ENCODE peak calls at places on chromosomes 3 and 15, in five cellular contexts. One of them, this sample, is unnamed.

GRCh38 chr3:109559389-109559788 is 222.0 kb upstream of the DPPA4 start:
- DNase-seq in fibroblast of gingiva: no peak
- DNase-seq in Kasumi-1: no peak
- DNase-seq in tibial artery: no peak
- DNase-seq in stimulated activated CD8-positive, alpha-beta memory T cell treated with anti-CD3 and anti-CD28 coated beads, Interleukin-2, amount 100 ng/mL, for 48 hours: no peak
- DNase-seq in this sample: no peak

GRCh38 chr3:101252307-101252706 is 68.1 kb downstream of the IMPG2 start:
- DNase-seq in stimulated activated CD8-positive, alpha-beta memory T cell treated with anti-CD3 and anti-CD28 coated beads, Interleukin-2, amount 100 ng/mL, for 48 hours: no peak
- DNase-seq in tibial artery: no peak
- DNase-seq in fibroblast of gingiva: no peak
- DNase-seq in Kasumi-1: no peak
- DNase-seq in this sample: no peak

GRCh38 chr3:123930426-123930825 is 30.6 kb downstream of the CCDC14 start:
- DNase-seq in fibroblast of gingiva: no peak
- DNase-seq in stimulated activated CD8-positive, alpha-beta memory T cell treated with anti-CD3 and anti-CD28 coated beads, Interleukin-2, amount 100 ng/mL, for 48 hours: no peak
- DNase-seq in Kasumi-1: no peak
- DNase-seq in tibial artery: no peak
- DNase-seq in this sample: no peak

GRCh38 chr15:89898628-89899302 is 5.0 kb upstream of the AP3S2 start:
- DNase-seq in fibroblast of gingiva: peak; percentile 60
- DNase-seq in tibial artery: no peak
- DNase-seq in Kasumi-1: peak; percentile 73
- DNase-seq in stimulated activated CD8-positive, alpha-beta memory T cell treated with anti-CD3 and anti-CD28 coated beads, Interleukin-2, amount 100 ng/mL, for 48 hours: no peak
- DNase-seq in this sample: no peak

GRCh38 chr3:50675179-50676030 is 678 bp downstream of the DOCK3 start:
- DNase-seq in tibial artery: no peak
- DNase-seq in stimulated activated CD8-positive, alpha-beta memory T cell treated with anti-CD3 and anti-CD28 coated beads, Interleukin-2, amount 100 ng/mL, for 48 hours: peak; percentile 64
- DNase-seq in fibroblast of gingiva: no peak
- DNase-seq in Kasumi-1: no peak
- DNase-seq in this sample: peak; percentile 49

GRCh38 chr3:37731895-37732294 is 129.8 kb upstream of the CTDSPL start:
- DNase-seq in stimulated activated CD8-positive, alpha-beta memory T cell treated with anti-CD3 and anti-CD28 coated beads, Interleukin-2, amount 100 ng/mL, for 48 hours: no peak
- DNase-seq in Kasumi-1: no peak
- DNase-seq in tibial artery: no peak
- DNase-seq in fibroblast of gingiva: no peak
- DNase-seq in this sample: no peak

GRCh38 chr3:152524198-152525140 is 255.7 kb downstream of the MBNL1 start:
- DNase-seq in tibial artery: no peak
- DNase-seq in Kasumi-1: peak; percentile 63
- DNase-seq in fibroblast of gingiva: peak; percentile 41
- DNase-seq in stimulated activated CD8-positive, alpha-beta memory T cell treated with anti-CD3 and anti-CD28 coated beads, Interleukin-2, amount 100 ng/mL, for 48 hours: no peak
- DNase-seq in this sample: peak; percentile 68

GRCh38 chr15:70099966-70100494 is 2.3 kb upstream of the TLE3 start:
- DNase-seq in fibroblast of gingiva: no peak
- DNase-seq in tibial artery: no peak
- DNase-seq in Kasumi-1: peak; percentile 29
- DNase-seq in stimulated activated CD8-positive, alpha-beta memory T cell treated with anti-CD3 and anti-CD28 coated beads, Interleukin-2, amount 100 ng/mL, for 48 hours: no peak
- DNase-seq in this sample: no peak

GRCh38 chr15:29690765-29691475 is 131.3 kb downstream of the TJP1 start:
- DNase-seq in fibroblast of gingiva: no peak
- DNase-seq in stimulated activated CD8-positive, alpha-beta memory T cell treated with anti-CD3 and anti-CD28 coated beads, Interleukin-2, amount 100 ng/mL, for 48 hours: no peak
- DNase-seq in tibial artery: no peak
- DNase-seq in Kasumi-1: no peak
- DNase-seq in this sample: no peak

GRCh38 chr15:90286678-90287077 is 21.2 kb downstream of the NGRN start:
- DNase-seq in Kasumi-1: peak; percentile 70
- DNase-seq in fibroblast of gingiva: peak; percentile 52
- DNase-seq in stimulated activated CD8-positive, alpha-beta memory T cell treated with anti-CD3 and anti-CD28 coated beads, Interleukin-2, amount 100 ng/mL, for 48 hours: no peak
- DNase-seq in tibial artery: no peak
- DNase-seq in this sample: no peak

GRCh38 chr15:88193415-88193814 is 63.1 kb downstream of the NTRK3 start:
- DNase-seq in stimulated activated CD8-positive, alpha-beta memory T cell treated with anti-CD3 and anti-CD28 coated beads, Interleukin-2, amount 100 ng/mL, for 48 hours: no peak
- DNase-seq in fibroblast of gingiva: no peak
- DNase-seq in Kasumi-1: no peak
- DNase-seq in tibial artery: no peak
- DNase-seq in this sample: no peak

GRCh38 chr15:88375234-88375926 is 91.8 kb downstream of the MRPL46 start:
- DNase-seq in fibroblast of gingiva: no peak
- DNase-seq in tibial artery: no peak
- DNase-seq in stimulated activated CD8-positive, alpha-beta memory T cell treated with anti-CD3 and anti-CD28 coated beads, Interleukin-2, amount 100 ng/mL, for 48 hours: no peak
- DNase-seq in Kasumi-1: no peak
- DNase-seq in this sample: no peak

GRCh38 chr3:12577379-12577778 is 20.5 kb downstream of the MKRN2 start:
- DNase-seq in tibial artery: no peak
- DNase-seq in stimulated activated CD8-positive, alpha-beta memory T cell treated with anti-CD3 and anti-CD28 coated beads, Interleukin-2, amount 100 ng/mL, for 48 hours: no peak
- DNase-seq in Kasumi-1: no peak
- DNase-seq in fibroblast of gingiva: no peak
- DNase-seq in this sample: no peak

GRCh38 chr15:58392611-58393161 is 39.1 kb upstream of the LIPC start:
- DNase-seq in Kasumi-1: no peak
- DNase-seq in fibroblast of gingiva: no peak
- DNase-seq in stimulated activated CD8-positive, alpha-beta memory T cell treated with anti-CD3 and anti-CD28 coated beads, Interleukin-2, amount 100 ng/mL, for 48 hours: no peak
- DNase-seq in tibial artery: no peak
- DNase-seq in this sample: no peak

GRCh38 chr3:55686720-55687254 is 199.7 kb upstream of the WNT5A start:
- DNase-seq in fibroblast of gingiva: peak; percentile 8
- DNase-seq in Kasumi-1: no peak
- DNase-seq in tibial artery: no peak
- DNase-seq in stimulated activated CD8-positive, alpha-beta memory T cell treated with anti-CD3 and anti-CD28 coated beads, Interleukin-2, amount 100 ng/mL, for 48 hours: no peak
- DNase-seq in this sample: no peak

GRCh38 chr15:67941643-67942315 is 101.9 kb upstream of the RNU6-1 start:
- DNase-seq in tibial artery: no peak
- DNase-seq in Kasumi-1: no peak
- DNase-seq in fibroblast of gingiva: no peak
- DNase-seq in stimulated activated CD8-positive, alpha-beta memory T cell treated with anti-CD3 and anti-CD28 coated beads, Interleukin-2, amount 100 ng/mL, for 48 hours: no peak
- DNase-seq in this sample: no peak

GRCh38 chr15:38846351-38846750 is 281.7 kb upstream of the RASGRP1 start:
- DNase-seq in fibroblast of gingiva: no peak
- DNase-seq in stimulated activated CD8-positive, alpha-beta memory T cell treated with anti-CD3 and anti-CD28 coated beads, Interleukin-2, amount 100 ng/mL, for 48 hours: no peak
- DNase-seq in tibial artery: no peak
- DNase-seq in Kasumi-1: no peak
- DNase-seq in this sample: no peak

GRCh38 chr15:101813803-101814534 is 2.0 kb downstream of the OR4F15 start:
- DNase-seq in fibroblast of gingiva: peak; percentile 76
- DNase-seq in tibial artery: no peak
- DNase-seq in stimulated activated CD8-positive, alpha-beta memory T cell treated with anti-CD3 and anti-CD28 coated beads, Interleukin-2, amount 100 ng/mL, for 48 hours: no peak
- DNase-seq in Kasumi-1: no peak
- DNase-seq in this sample: no peak

GRCh38 chr3:126924458-126924857 is 58.5 kb upstream of the PLXNA1 start:
- DNase-seq in Kasumi-1: no peak
- DNase-seq in tibial artery: no peak
- DNase-seq in fibroblast of gingiva: no peak
- DNase-seq in stimulated activated CD8-positive, alpha-beta memory T cell treated with anti-CD3 and anti-CD28 coated beads, Interleukin-2, amount 100 ng/mL, for 48 hours: no peak
- DNase-seq in this sample: no peak

GRCh38 chr3:102194001-102194400 is 240.8 kb upstream of the ZPLD1 start:
- DNase-seq in fibroblast of gingiva: no peak
- DNase-seq in Kasumi-1: no peak
- DNase-seq in tibial artery: no peak
- DNase-seq in stimulated activated CD8-positive, alpha-beta memory T cell treated with anti-CD3 and anti-CD28 coated beads, Interleukin-2, amount 100 ng/mL, for 48 hours: no peak
- DNase-seq in this sample: no peak

GRCh38 chr15:74200394-74200793 is 2.2 kb downstream of the STRA6 start:
- DNase-seq in tibial artery: peak; percentile 85
- DNase-seq in stimulated activated CD8-positive, alpha-beta memory T cell treated with anti-CD3 and anti-CD28 coated beads, Interleukin-2, amount 100 ng/mL, for 48 hours: no peak
- DNase-seq in Kasumi-1: no peak
- DNase-seq in fibroblast of gingiva: peak; percentile 71
- DNase-seq in this sample: no peak

GRCh38 chr3:142318331-142318730 is 92.9 kb upstream of the GK5 start:
- DNase-seq in tibial artery: no peak
- DNase-seq in fibroblast of gingiva: no peak
- DNase-seq in stimulated activated CD8-positive, alpha-beta memory T cell treated with anti-CD3 and anti-CD28 coated beads, Interleukin-2, amount 100 ng/mL, for 48 hours: no peak
- DNase-seq in Kasumi-1: no peak
- DNase-seq in this sample: no peak

GRCh38 chr15:43912991-43913927 is 86.5 kb downstream of the WDR76 start:
- DNase-seq in Kasumi-1: no peak
- DNase-seq in fibroblast of gingiva: peak; percentile 94
- DNase-seq in stimulated activated CD8-positive, alpha-beta memory T cell treated with anti-CD3 and anti-CD28 coated beads, Interleukin-2, amount 100 ng/mL, for 48 hours: no peak
- DNase-seq in tibial artery: peak; percentile 71
- DNase-seq in this sample: no peak

GRCh38 chr3:8845641-8846040 is 76.2 kb upstream of the OXTR start:
- DNase-seq in fibroblast of gingiva: no peak
- DNase-seq in stimulated activated CD8-positive, alpha-beta memory T cell treated with anti-CD3 and anti-CD28 coated beads, Interleukin-2, amount 100 ng/mL, for 48 hours: no peak
- DNase-seq in Kasumi-1: no peak
- DNase-seq in tibial artery: no peak
- DNase-seq in this sample: no peak

GRCh38 chr3:70546679-70547078 is 234.2 kb upstream of the MDFIC2 start:
- DNase-seq in tibial artery: no peak
- DNase-seq in fibroblast of gingiva: no peak
- DNase-seq in Kasumi-1: no peak
- DNase-seq in stimulated activated CD8-positive, alpha-beta memory T cell treated with anti-CD3 and anti-CD28 coated beads, Interleukin-2, amount 100 ng/mL, for 48 hours: no peak
- DNase-seq in this sample: no peak

GRCh38 chr3:23202203-23202920 is 765 bp upstream of the UBE2E2 start:
- DNase-seq in fibroblast of gingiva: peak; percentile 13
- DNase-seq in tibial artery: no peak
- DNase-seq in Kasumi-1: peak; percentile 45
- DNase-seq in stimulated activated CD8-positive, alpha-beta memory T cell treated with anti-CD3 and anti-CD28 coated beads, Interleukin-2, amount 100 ng/mL, for 48 hours: no peak
- DNase-seq in this sample: peak; percentile 49

GRCh38 chr3:54931182-54931581 is 3.3 kb upstream of the LRTM1 start:
- DNase-seq in stimulated activated CD8-positive, alpha-beta memory T cell treated with anti-CD3 and anti-CD28 coated beads, Interleukin-2, amount 100 ng/mL, for 48 hours: no peak
- DNase-seq in fibroblast of gingiva: no peak
- DNase-seq in tibial artery: no peak
- DNase-seq in Kasumi-1: no peak
- DNase-seq in this sample: no peak

GRCh38 chr3:64575211-64575844 is 112.5 kb downstream of the ADAMTS9 start:
- DNase-seq in stimulated activated CD8-positive, alpha-beta memory T cell treated with anti-CD3 and anti-CD28 coated beads, Interleukin-2, amount 100 ng/mL, for 48 hours: no peak
- DNase-seq in fibroblast of gingiva: no peak
- DNase-seq in tibial artery: no peak
- DNase-seq in Kasumi-1: peak; percentile 49
- DNase-seq in this sample: no peak

GRCh38 chr3:146625117-146625775 is 20.1 kb upstream of the PLSCR5 start:
- DNase-seq in stimulated activated CD8-positive, alpha-beta memory T cell treated with anti-CD3 and anti-CD28 coated beads, Interleukin-2, amount 100 ng/mL, for 48 hours: no peak
- DNase-seq in fibroblast of gingiva: peak; percentile 3
- DNase-seq in tibial artery: no peak
- DNase-seq in Kasumi-1: peak; percentile 20
- DNase-seq in this sample: no peak

GRCh38 chr15:25801586-25802284 is 61.4 kb downstream of the ATP10A start:
- DNase-seq in Kasumi-1: no peak
- DNase-seq in stimulated activated CD8-positive, alpha-beta memory T cell treated with anti-CD3 and anti-CD28 coated beads, Interleukin-2, amount 100 ng/mL, for 48 hours: no peak
- DNase-seq in tibial artery: peak; percentile 91
- DNase-seq in fibroblast of gingiva: no peak
- DNase-seq in this sample: no peak

GRCh38 chr3:166531730-166532129 is 694.5 kb upstream of the BCHE start:
- DNase-seq in Kasumi-1: no peak
- DNase-seq in stimulated activated CD8-positive, alpha-beta memory T cell treated with anti-CD3 and anti-CD28 coated beads, Interleukin-2, amount 100 ng/mL, for 48 hours: no peak
- DNase-seq in fibroblast of gingiva: no peak
- DNase-seq in tibial artery: no peak
- DNase-seq in this sample: no peak

GRCh38 chr3:153591566-153592221 is 429.7 kb downstream of the RAP2B start:
- DNase-seq in tibial artery: no peak
- DNase-seq in fibroblast of gingiva: no peak
- DNase-seq in stimulated activated CD8-positive, alpha-beta memory T cell treated with anti-CD3 and anti-CD28 coated beads, Interleukin-2, amount 100 ng/mL, for 48 hours: no peak
- DNase-seq in Kasumi-1: no peak
- DNase-seq in this sample: no peak

GRCh38 chr15:57079446-57079845 is 161.0 kb downstream of the TCF12 start:
- DNase-seq in stimulated activated CD8-positive, alpha-beta memory T cell treated with anti-CD3 and anti-CD28 coated beads, Interleukin-2, amount 100 ng/mL, for 48 hours: no peak
- DNase-seq in fibroblast of gingiva: no peak
- DNase-seq in Kasumi-1: peak; percentile 71
- DNase-seq in tibial artery: no peak
- DNase-seq in this sample: no peak

This sample was measured in stimulated activated effector memory CD8-positive, alpha-beta T cell treated with anti-CD3 and anti-CD28 coated beads, Interleukin-12 subunit alpha, Interleukin-12 subunit beta, amount 100 ng/mL, for 72 hours.